ENCODE peak calls at places on chromosome 13, in six cellular contexts. E is brain microvascular endothelial cell, D is fibroblast of mammary gland, Z is left ventricle myocardium inferior, T is heart left ventricle, K is astrocyte of the spinal cord. R is an unnamed sample.

GRCh38 chr13:23986619-23987018 is 89.3 kb upstream of the C1QTNF9B start:
- DNase-seq in E (peak), Z (no peak), D (peak), K (peak), T (no peak), R (no peak)

GRCh38 chr13:112744306-112745021 is 54.6 kb downstream of the ATP11A start:
- DNase-seq in D (peak), T (no peak), E (no peak), K (no peak), Z (no peak), R (no peak)

GRCh38 chr13:54387607-54388006 is 1359.0 kb downstream of the OLFM4 start:
- DNase-seq in T (no peak), K (no peak), E (no peak), D (no peak), Z (no peak), R (no peak)

GRCh38 chr13:23901365-23901764 is 4.1 kb upstream of the C1QTNF9B start:
- DNase-seq in K (peak), D (peak), T (no peak), Z (no peak), E (peak), R (no peak)

GRCh38 chr13:101690871-101691270 is 238.4 kb downstream of the ITGBL1 start:
- DNase-seq in D (no peak), Z (no peak), K (no peak), E (no peak), T (no peak), R (no peak)

GRCh38 chr13:52903320-52903719 is 54.9 kb upstream of the PCDH8 start:
- DNase-seq in Z (no peak), K (no peak), E (no peak), T (no peak), D (no peak), R (no peak)

GRCh38 chr13:112056284-112056727 is 10.6 kb upstream of the SOX1 start:
- DNase-seq in E (no peak), T (no peak), Z (no peak), D (no peak), K (no peak), R (no peak)

GRCh38 chr13:38705351-38705750 is 18.5 kb downstream of the FREM2 start:
- DNase-seq in T (no peak), K (no peak), E (no peak), D (no peak), Z (no peak), R (no peak)

GRCh38 chr13:93226065-93226622 is 463 bp upstream of the GPC6 start:
- DNase-seq in T (no peak), Z (no peak), D (no peak), E (peak), K (no peak), R (no peak)

GRCh38 chr13:93227906-93228801 is 1.5 kb downstream of the GPC6 start:
- DNase-seq in E (peak), D (peak), T (peak), Z (peak), K (peak), R (no peak)

GRCh38 chr13:111567637-111568036 is 247.2 kb downstream of the TEX29 start:
- DNase-seq in E (no peak), D (no peak), Z (no peak), K (no peak), T (no peak), R (no peak)

GRCh38 chr13:50518131-50518530 is 325.4 kb downstream of the DLEU7 start:
- DNase-seq in Z (no peak), E (no peak), D (no peak), T (no peak), K (peak), R (no peak)

GRCh38 chr13:30266751-30267150 is 40.6 kb downstream of the KATNAL1 start:
- DNase-seq in T (no peak), Z (no peak), K (no peak), E (no peak), D (no peak), R (no peak)

GRCh38 chr13:46359731-46360130 is 27.3 kb downstream of the RUBCNL start:
- DNase-seq in T (no peak), K (peak), E (peak), Z (no peak), D (peak), R (no peak)

GRCh38 chr13:107866666-107867623 is 348.4 kb downstream of the LIG4 start:
- DNase-seq in T (peak), K (peak), D (peak), E (no peak), Z (no peak), R (no peak)

GRCh38 chr13:107866007-107866665 is 349.2 kb downstream of the LIG4 start:
- DNase-seq in Z (no peak), K (peak), E (peak), T (no peak), D (no peak), R (no peak)

GRCh38 chr13:107870400-107870799 is 344.9 kb downstream of the LIG4 start:
- DNase-seq in Z (no peak), K (no peak), T (no peak), E (no peak), D (no peak), R (no peak)

GRCh38 chr13:107865643-107866006 is 349.7 kb downstream of the LIG4 start:
- DNase-seq in K (peak), T (no peak), D (no peak), E (no peak), Z (no peak), R (no peak)

DNA sequence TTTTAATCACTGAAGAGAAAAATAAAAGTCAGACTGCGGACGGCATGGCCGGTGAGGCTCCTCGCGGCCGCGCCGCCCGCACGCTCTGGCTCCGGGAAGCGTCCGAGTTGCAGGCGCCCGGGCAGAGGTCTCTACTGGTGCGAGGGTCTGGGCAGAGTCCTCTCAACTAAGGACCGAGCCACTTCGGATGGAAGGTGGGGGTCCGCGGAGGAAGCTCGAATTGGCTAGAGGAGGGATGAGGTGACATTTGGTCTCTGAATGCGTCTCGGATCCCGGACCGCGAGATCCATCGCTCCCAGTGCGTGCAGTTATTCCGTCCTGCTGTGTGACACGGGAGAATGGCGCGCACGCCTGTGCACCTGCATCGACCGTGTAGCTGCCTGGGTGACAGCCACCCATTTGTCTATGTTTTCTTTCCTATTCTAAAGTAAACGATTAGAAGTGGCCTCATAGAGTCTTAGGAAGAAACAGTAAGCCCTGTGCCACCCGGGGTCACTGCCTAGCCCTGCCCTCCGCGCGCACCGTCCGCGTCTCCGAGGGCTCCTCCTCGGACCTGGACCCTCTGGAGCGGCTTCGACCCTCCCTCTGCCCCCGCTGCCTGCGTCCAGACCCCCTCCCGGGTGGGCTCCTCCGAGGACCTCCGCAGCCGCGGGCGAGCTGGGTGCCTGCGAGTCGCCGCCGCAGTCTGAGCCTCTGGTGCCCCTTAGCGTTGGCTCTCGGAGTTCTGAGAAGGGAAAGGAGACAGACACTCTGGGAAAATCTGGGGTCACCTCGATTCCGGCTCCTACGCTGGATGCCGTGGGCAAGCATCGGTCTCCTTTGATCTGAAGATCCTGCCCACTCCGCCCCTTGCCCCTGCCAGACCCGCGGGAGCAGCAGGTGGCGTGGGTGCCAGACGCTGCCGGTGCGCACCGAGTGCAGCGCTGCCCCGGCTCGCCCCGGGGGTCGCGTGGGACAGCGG is 347.4 kb downstream of the LIG4 start:
- DNase-seq in D (peak), K (peak), Z (no peak), T (peak), E (peak), R (no peak)
- H3K4me3 ChIP-seq in D (peak), K (peak), Z (peak), T (no peak), E (peak), R (peak)

DNA sequence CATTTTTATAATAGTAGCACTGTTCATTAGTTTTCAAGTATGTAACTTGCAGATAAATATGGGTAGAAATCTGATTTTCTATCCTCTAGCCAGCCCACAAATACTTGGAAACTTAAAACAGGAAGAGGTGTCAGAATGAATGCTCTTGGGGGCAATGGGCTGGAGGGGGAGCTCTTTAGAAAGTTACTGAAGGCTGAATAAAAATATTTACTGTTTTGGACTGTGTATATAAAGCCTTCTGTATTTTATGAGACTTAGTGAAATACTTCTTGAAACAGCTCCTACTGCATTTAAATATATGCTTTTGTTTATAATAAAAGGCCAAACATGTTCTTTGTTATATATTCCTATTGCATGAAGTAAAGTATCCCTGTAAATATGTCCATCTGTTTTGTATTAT is 138.8 kb downstream of the RGCC start:
- DNase-seq in K (no peak), E (no peak), D (peak), T (no peak), Z (no peak), R (no peak)
- TF ChIP-seq CTCF in K (peak), E (peak), D (no peak), T (no peak), Z (no peak), R (peak)

DNA sequence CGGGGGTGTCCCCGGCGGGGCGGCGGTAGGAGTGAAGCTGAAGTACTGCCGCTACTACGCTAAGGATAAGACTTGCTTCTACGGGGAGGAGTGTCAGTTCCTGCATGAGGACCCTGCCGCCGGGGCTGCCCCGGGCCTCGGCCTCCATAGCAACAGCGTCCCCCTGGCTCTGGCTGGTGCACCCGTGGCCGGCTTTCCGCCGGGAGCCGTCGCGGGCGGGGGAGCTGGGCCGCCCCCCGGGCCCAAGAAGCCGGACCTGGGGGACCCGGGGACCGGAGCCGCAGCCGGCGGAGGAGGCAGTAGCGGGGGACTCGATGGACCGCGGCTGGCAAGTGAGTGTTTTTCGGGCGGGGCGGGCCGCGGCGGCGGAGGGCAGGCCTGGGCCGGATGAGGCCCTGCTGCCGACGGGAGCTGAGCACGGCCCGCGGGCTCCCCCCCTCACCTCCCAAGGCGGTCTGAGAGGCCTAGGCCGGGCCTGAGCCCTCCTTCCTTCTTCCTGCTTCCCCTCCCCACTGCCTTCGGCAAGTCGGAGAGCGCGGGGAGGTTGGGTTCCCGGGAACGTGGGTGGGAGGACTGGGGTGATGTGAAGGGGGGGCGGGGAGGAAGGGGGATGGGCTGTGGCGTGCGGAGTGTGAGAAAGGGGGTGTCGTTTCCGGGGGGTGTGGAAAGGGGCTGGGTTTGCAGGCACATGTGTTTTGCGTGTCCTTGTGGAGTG is 568 bp downstream of the PAN3 start:
- DNase-seq in D (peak), E (peak), Z (peak), K (peak), T (peak), R (peak)
- H3K4me3 ChIP-seq in D (peak), E (peak), Z (peak), K (peak), T (peak), R (peak)

GRCh38 chr13:35761440-35762252 is 285.2 kb upstream of the MAB21L1 start:
- DNase-seq in Z (no peak), K (no peak), E (no peak), D (no peak), T (no peak), R (no peak)
- TF ChIP-seq CTCF in Z (no peak), K (no peak), E (no peak), D (no peak), T (no peak), R (no peak)

DNA sequence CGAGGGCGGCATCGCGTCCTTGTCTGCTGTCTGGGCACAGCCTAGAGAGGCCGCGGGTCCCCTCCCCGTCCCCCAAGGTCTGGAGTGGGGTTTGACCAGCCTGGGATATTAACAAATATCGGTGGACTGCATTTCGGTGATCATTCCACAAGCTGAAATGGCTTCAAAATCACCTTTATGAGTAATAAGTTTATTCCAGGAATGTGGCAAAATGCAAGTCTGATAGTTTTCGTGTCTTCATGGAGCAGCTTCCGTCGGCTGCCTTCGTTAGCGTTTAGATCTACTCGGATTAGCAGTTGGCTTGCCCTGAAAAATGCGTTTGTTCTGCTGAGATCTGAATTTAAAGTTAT is 1.1 kb upstream of the GJA3 start:
- DNase-seq in T (no peak), Z (no peak), D (no peak), E (no peak), K (no peak), R (no peak)
- H3K4me3 ChIP-seq in T (no peak), Z (peak), D (no peak), E (no peak), K (no peak), R (no peak)